ENCODE peak calls at places on chromosome 4, in nine cellular contexts. U is A673, V is stomach, G is kidney epithelial cell, D is HepG2, J is fibroblast of pulmonary artery, R is cardiac muscle cell, B is tibial nerve, T is ascending aorta. Q is an unnamed sample.

GRCh38 chr4:1683371-1683902 is 676 bp downstream of the FAM53A start:
- DNase-seq in T (peak; percentile 75), U (peak; percentile 43), D (no peak), J (peak; percentile 83), B (peak; percentile 41), V (no peak), R (peak; percentile 23), G (peak; percentile 47), Q (no peak)

GRCh38 chr4:146450524-146450923 is 71.2 kb downstream of the SLC10A7 start:
- DNase-seq in U (no peak), D (no peak), B (no peak), T (no peak), G (no peak), J (peak; percentile 6), R (no peak), V (no peak), Q (no peak)

GRCh38 chr4:59973496-59973895 is 1226.6 kb upstream of the ADGRL3 start:
- DNase-seq in J (no peak), R (no peak), T (no peak), G (no peak), D (no peak), B (no peak), U (no peak), V (no peak), Q (no peak)

GRCh38 chr4:100424376-100424775 is 93.4 kb downstream of the EMCN start:
- DNase-seq in J (no peak), G (no peak), R (no peak), U (no peak), B (no peak), V (no peak), T (no peak), D (no peak), Q (no peak)

GRCh38 chr4:183588169-183588675 is 70.8 kb downstream of the RWDD4 start:
- DNase-seq in D (no peak), J (peak; percentile 46), U (peak; percentile 83), R (peak; percentile 50), B (peak; percentile 51), V (no peak), G (no peak), T (no peak), Q (no peak)

GRCh38 chr4:7819446-7819845 is 120.2 kb downstream of the AFAP1 start:
- DNase-seq in R (no peak), D (no peak), B (no peak), J (no peak), V (no peak), T (no peak), U (no peak), G (no peak), Q (no peak)

GRCh38 chr4:147118523-147118922 is 172.9 kb upstream of the TTC29 start:
- DNase-seq in J (peak; percentile 77), G (no peak), V (no peak), U (no peak), B (no peak), T (no peak), R (no peak), D (no peak), Q (no peak)

GRCh38 chr4:177047070-177047850 is 254.5 kb upstream of the VEGFC start:
- DNase-seq in D (peak; percentile 50), V (peak; percentile 49), T (no peak), U (peak; percentile 79), J (peak; percentile 88), B (peak; percentile 9), G (peak; percentile 21), R (peak; percentile 80), Q (peak; percentile 59)

GRCh38 chr4:27016551-27016950 is 155.9 kb downstream of the STIM2 start:
- DNase-seq in U (no peak), V (no peak), B (no peak), T (no peak), D (no peak), J (no peak), R (no peak), G (no peak), Q (no peak)

GRCh38 chr4:70734168-70734954 is 12.6 kb downstream of the RUFY3 start:
- DNase-seq in G (peak; percentile 18), T (no peak), D (peak; percentile 12), R (peak; percentile 18), B (no peak), U (peak; percentile 27), V (no peak), J (peak; percentile 65), Q (peak; percentile 87)

GRCh38 chr4:3413217-3413671 is 28.5 kb upstream of the HGFAC start:
- DNase-seq in B (no peak), G (no peak), J (no peak), R (no peak), T (no peak), U (no peak), D (no peak), V (no peak), Q (no peak)

GRCh38 chr4:136471051-136471450 is 1061.2 kb downstream of the PCDH18 start:
- DNase-seq in D (no peak), R (no peak), V (no peak), T (no peak), B (no peak), U (no peak), J (no peak), G (no peak), Q (no peak)

DNA sequence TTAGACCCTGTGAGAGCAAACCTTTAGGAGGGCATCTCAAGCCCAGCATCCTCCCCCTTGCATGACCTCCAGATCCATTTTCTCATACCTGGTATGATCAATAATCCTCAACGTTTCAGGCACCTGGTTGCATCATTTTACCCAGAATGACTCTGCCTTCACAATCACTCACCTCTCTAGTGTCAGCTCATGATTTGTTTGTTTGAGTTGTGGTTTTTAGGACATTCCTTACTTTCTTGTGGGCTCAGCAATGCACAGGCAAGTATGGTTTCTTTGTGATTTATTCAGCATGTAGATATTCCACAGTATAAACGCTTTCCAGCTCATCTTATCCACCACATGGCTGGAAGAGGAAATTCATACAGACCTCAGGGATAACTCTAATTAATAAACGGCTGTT is 93.6 kb upstream of the CPEB2 start:
- DNase-seq in V (no peak), G (peak; percentile 34), U (no peak), T (no peak), B (no peak), D (no peak), J (no peak), R (no peak), Q (no peak)
- TF ChIP-seq CTCF in V (no peak), G (no peak), U (no peak), T (no peak), B (no peak), D (no peak), J (no peak), R (no peak), Q (no peak)

GRCh38 chr4:180059216-180059881 is 2183.9 kb upstream of the TENM3 start:
- DNase-seq in G (no peak), V (no peak), J (no peak), B (no peak), T (peak; percentile 58), R (peak; percentile 57), U (peak; percentile 39), D (no peak), Q (no peak)

GRCh38 chr4:180057891-180058643 is 2185.1 kb upstream of the TENM3 start:
- DNase-seq in B (no peak), T (peak; percentile 59), G (no peak), U (peak; percentile 22), J (peak; percentile 3), V (no peak), D (no peak), R (peak; percentile 49), Q (no peak)

GRCh38 chr4:180058731-180059215 is 2184.4 kb upstream of the TENM3 start:
- DNase-seq in V (no peak), T (peak; percentile 61), D (no peak), R (peak; percentile 77), G (no peak), J (peak; percentile 28), B (no peak), U (peak; percentile 77), Q (no peak)

GRCh38 chr4:180060159-180060889 is 2182.9 kb upstream of the TENM3 start:
- DNase-seq in J (no peak), T (no peak), U (peak; percentile 50), R (peak; percentile 21), B (no peak), D (no peak), V (no peak), G (no peak), Q (no peak)

GRCh38 chr4:180057198-180057821 is 2185.9 kb upstream of the TENM3 start:
- DNase-seq in V (no peak), T (no peak), U (peak; percentile 30), J (no peak), D (no peak), G (no peak), R (peak; percentile 27), B (no peak), Q (no peak)
- TF ChIP-seq CTCF in V (no peak), T (no peak), U (peak; percentile 39), J (no peak), D (no peak), G (peak; percentile 26), R (no peak), B (no peak), Q (peak; percentile 68)

DNA sequence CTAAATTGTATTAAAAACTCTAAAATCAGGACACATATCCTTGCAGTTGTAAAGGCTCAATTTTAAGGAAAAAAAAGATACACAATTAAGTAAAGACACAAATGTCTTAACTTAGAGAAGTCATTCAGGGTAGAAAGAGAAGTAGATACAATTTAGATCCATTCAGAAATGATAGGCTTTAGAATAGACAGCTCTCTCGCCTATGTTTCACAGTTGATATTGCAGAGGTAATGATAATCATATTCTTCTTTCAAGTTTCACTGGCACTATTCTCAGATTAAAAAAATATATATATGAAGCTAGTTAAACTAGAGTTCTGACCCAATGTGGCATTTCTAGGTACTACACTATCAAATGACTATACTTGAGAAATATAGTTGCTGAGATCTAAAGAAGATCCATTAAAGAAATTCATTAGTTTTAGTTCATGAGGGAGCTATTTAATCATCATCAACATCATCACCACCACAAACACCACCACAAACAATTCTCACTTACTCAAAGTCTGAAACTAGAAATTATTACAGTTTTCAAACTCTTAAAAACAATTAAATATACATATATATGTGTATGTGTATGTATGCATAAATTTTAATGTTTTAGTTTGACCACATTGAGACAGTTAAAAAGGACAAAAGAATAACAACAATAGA is 93.1 kb downstream of the ANTXR2 start:
- DNase-seq in T (no peak), J (no peak), R (no peak), V (no peak), G (no peak), D (no peak), U (no peak), B (no peak), Q (no peak)
- TF ChIP-seq CTCF in T (no peak), J (no peak), R (no peak), V (no peak), G (no peak), D (no peak), U (no peak), B (no peak), Q (no peak)

DNA sequence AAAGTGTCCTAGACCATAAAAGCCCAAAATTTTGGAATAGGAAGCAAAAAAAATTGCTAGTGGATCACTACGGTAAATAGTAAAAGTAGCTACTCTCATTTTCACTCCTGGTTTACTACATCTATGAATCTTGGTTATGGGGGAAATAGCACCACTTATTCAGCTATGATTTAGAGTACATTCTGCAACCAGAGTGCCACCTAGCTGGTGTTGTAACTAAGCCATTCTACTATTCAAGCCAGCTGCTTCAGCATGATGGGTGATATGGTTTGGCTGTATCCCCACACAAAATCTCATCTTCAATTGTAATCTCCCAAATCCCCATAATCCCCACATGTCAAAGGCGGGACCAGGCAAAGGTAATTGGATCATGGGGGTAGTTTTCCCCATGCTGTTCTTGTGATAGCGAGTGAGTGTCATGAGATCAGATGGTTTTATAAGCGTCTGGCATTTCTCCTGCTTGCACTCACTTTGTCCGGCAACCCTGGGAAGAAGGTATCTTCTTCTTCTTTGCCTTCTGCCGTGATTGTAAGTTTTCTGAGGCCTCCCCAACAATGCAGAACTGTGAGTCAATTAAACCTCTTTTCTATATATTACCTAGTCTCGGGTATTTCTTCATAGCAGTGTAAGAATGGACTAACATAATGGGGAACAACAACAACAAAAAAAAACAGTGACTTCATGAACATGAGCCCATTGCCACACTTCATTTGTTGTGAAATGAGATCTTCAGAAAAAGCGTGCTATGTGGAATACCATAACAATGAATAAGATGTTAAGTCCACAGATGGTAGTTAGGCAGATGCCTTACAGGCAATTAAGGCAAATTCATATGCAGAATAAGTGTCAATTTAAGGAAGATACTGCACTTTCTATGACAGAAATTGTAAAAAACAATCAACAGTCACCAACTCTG is 280.1 kb downstream of the PABPC4L start:
- DNase-seq in G (no peak), R (peak; percentile 6), D (no peak), T (no peak), V (no peak), B (no peak), U (peak; percentile 23), J (peak; percentile 44), Q (no peak)
- TF ChIP-seq CTCF in G (no peak), R (peak; percentile 35), D (no peak), T (no peak), V (no peak), B (no peak), U (peak; percentile 39), J (peak; percentile 38), Q (no peak)

Q was measured in OCI-LY7.